ENCODE peak calls at places on chromosomes 13 and 19, in seven cellular contexts. D is hypothalamus; C is stimulated activated CD8-positive, alpha-beta memory T cell treated with anti-CD3 and anti-CD28 coated beads, Interleukin-7, amount 100 ng/mL, for 1 hour; L is activated CD4-positive, alpha-beta T cell treated with anti-CD3 and anti-CD28 coated beads, Interleukin-2, amount 50 U/mL, for 24 hours; K is GOT3; V is COR-L47; A is body of pancreas. J is an unnamed sample.
A peak's percentile ranks its signal among the peaks of the same experiment; 100 is the strongest.

GRCh38 chr19:31392514-31392913 is 43.3 kb upstream of the TSHZ3 start:
- DNase-seq in D (no peak), C (no peak), L (no peak), K (no peak), V (no peak), A (no peak), J (no peak)

GRCh38 chr13:79246575-79246949 is 159.5 kb downstream of the RBM26 start:
- DNase-seq in D (no peak), C (no peak), L (no peak), K (no peak), V (peak; percentile 27), A (no peak), J (no peak)

GRCh38 chr19:14116918-14117578 is 514 bp downstream of the PRKACA start:
- DNase-seq in D (peak; percentile 40), C (no peak), L (no peak), K (no peak), V (no peak), A (peak; percentile 33), J (no peak)

GRCh38 chr13:72851678-72852014 is 69.7 kb downstream of the PIBF1 start:
- DNase-seq in D (no peak), C (no peak), L (no peak), K (no peak), V (no peak), A (no peak), J (no peak)

GRCh38 chr19:45358213-45358792 is 12.1 kb downstream of the ERCC2 start:
- DNase-seq in D (no peak), C (no peak), L (no peak), K (no peak), V (no peak), A (no peak), J (no peak)

GRCh38 chr19:6498294-6499036 is 3.6 kb downstream of the TUBB4A start:
- DNase-seq in D (no peak), C (no peak), L (no peak), K (no peak), V (no peak), A (no peak), J (no peak)

GRCh38 chr19:46704379-46705076 is 12.4 kb downstream of the PRKD2 start:
- DNase-seq in D (no peak), C (peak; percentile 83), L (peak; percentile 81), K (no peak), V (no peak), A (peak; percentile 70), J (no peak)

GRCh38 chr19:35894342-35894741 is 6.0 kb downstream of the NFKBID start:
- DNase-seq in D (no peak), C (no peak), L (no peak), K (no peak), V (no peak), A (no peak), J (no peak)

GRCh38 chr13:111548805-111549204 is 228.4 kb downstream of the TEX29 start:
- DNase-seq in D (no peak), C (no peak), L (no peak), K (no peak), V (no peak), A (no peak), J (no peak)

GRCh38 chr19:3770136-3771032 is 1.6 kb downstream of the RAX2 start:
- DNase-seq in D (no peak), C (no peak), L (no peak), K (no peak), V (no peak), A (no peak), J (no peak)

GRCh38 chr13:81929988-81930387 is 1589.1 kb upstream of the SPRY2 start:
- DNase-seq in D (no peak), C (no peak), L (no peak), K (no peak), V (peak; percentile 53), A (no peak), J (peak; percentile 31)

GRCh38 chr19:7575426-7576040 is 20.1 kb upstream of the CAMSAP3 start:
- DNase-seq in D (no peak), C (no peak), L (no peak), K (no peak), V (no peak), A (no peak), J (no peak)

GRCh38 chr19:40466219-40467006 is at the start of gene SPTBN4:
- DNase-seq in D (no peak), C (peak; percentile 41), L (peak; percentile 64), K (no peak), V (no peak), A (peak; percentile 32), J (no peak)

GRCh38 chr19:16447015-16447384 is 24.8 kb downstream of the EPS15L1 start:
- DNase-seq in D (peak; percentile 49), C (peak; percentile 33), L (no peak), K (no peak), V (no peak), A (peak; percentile 61), J (peak; percentile 51)

GRCh38 chr19:56993851-56994250 is 125.9 kb upstream of the USP29 start:
- DNase-seq in D (no peak), C (no peak), L (no peak), K (no peak), V (no peak), A (no peak), J (peak; percentile 20)

GRCh38 chr19:39497850-39498261 is 891 bp upstream of the DLL3 start:
- DNase-seq in D (peak; percentile 12), C (no peak), L (no peak), K (no peak), V (peak; percentile 88), A (peak; percentile 28), J (peak; percentile 37)

GRCh38 chr13:94169783-94170513 is 309.5 kb downstream of the DCT start:
- DNase-seq in D (peak; percentile 39), C (no peak), L (no peak), K (no peak), V (no peak), A (no peak), J (peak; percentile 53)

GRCh38 chr13:26254583-26255102 is 714 bp downstream of the CDK8 start:
- DNase-seq in D (peak; percentile 29), C (peak; percentile 20), L (peak; percentile 20), K (no peak), V (peak; percentile 37), A (peak; percentile 61), J (peak; percentile 25)

GRCh38 chr19:53875602-53876340 is 6.2 kb upstream of the PRKCG start:
- DNase-seq in D (no peak), C (no peak), L (no peak), K (no peak), V (no peak), A (no peak), J (no peak)

GRCh38 chr19:38425810-38426466 is at the start of gene RASGRP4:
- DNase-seq in D (peak; percentile 17), C (no peak), L (peak; percentile 21), K (no peak), V (no peak), A (no peak), J (no peak)

GRCh38 chr13:27199691-27200090 is 28.1 kb upstream of the USP12 start:
- DNase-seq in D (no peak), C (no peak), L (no peak), K (no peak), V (no peak), A (no peak), J (no peak)

GRCh38 chr13:73578251-73578875 is 519.6 kb downstream of the KLF5 start:
- DNase-seq in D (no peak), C (no peak), L (no peak), K (no peak), V (no peak), A (no peak), J (no peak)

GRCh38 chr13:106528711-106529414 is 6.6 kb downstream of the EFNB2 start:
- DNase-seq in D (no peak), C (no peak), L (no peak), K (no peak), V (no peak), A (no peak), J (no peak)

GRCh38 chr13:46575321-46575721 is 22.4 kb downstream of the LRCH1 start:
- DNase-seq in D (no peak), C (no peak), L (no peak), K (no peak), V (no peak), A (no peak), J (no peak)

GRCh38 chr19:18558202-18558555 is 509 bp downstream of the KXD1 start:
- DNase-seq in D (no peak), C (no peak), L (no peak), K (no peak), V (no peak), A (no peak), J (no peak)

GRCh38 chr13:30033681-30034447 is 183.4 kb upstream of the UBL3 start:
- DNase-seq in D (peak; percentile 16), C (no peak), L (no peak), K (no peak), V (no peak), A (no peak), J (peak; percentile 50)

GRCh38 chr19:36392916-36393673 is 14.1 kb upstream of the ZFP14 start:
- DNase-seq in D (no peak), C (no peak), L (no peak), K (no peak), V (no peak), A (no peak), J (no peak)

GRCh38 chr13:98970293-98970692 is 7.6 kb downstream of the DOCK9 start:
- DNase-seq in D (no peak), C (no peak), L (no peak), K (no peak), V (no peak), A (no peak), J (no peak)

GRCh38 chr13:71115301-71115700 is 751.7 kb downstream of the DACH1 start:
- DNase-seq in D (no peak), C (no peak), L (no peak), K (no peak), V (no peak), A (no peak), J (no peak)

GRCh38 chr19:33320636-33321035 is 18.3 kb upstream of the CEBPA start:
- DNase-seq in D (no peak), C (no peak), L (no peak), K (no peak), V (no peak), A (no peak), J (no peak)

GRCh38 chr13:101681834-101682233 is 229.4 kb downstream of the ITGBL1 start:
- DNase-seq in D (no peak), C (no peak), L (no peak), K (no peak), V (no peak), A (no peak), J (no peak)

GRCh38 chr19:31099470-31100190 is 249.6 kb downstream of the TSHZ3 start:
- DNase-seq in D (no peak), C (no peak), L (no peak), K (no peak), V (no peak), A (no peak), J (no peak)

GRCh38 chr19:3284759-3285646 is 60.5 kb downstream of the CELF5 start:
- DNase-seq in D (no peak), C (no peak), L (peak; percentile 51), K (no peak), V (no peak), A (peak; percentile 97), J (no peak)

GRCh38 chr19:3979289-3979673 is 6.0 kb downstream of the EEF2 start:
- DNase-seq in D (no peak), C (no peak), L (no peak), K (no peak), V (no peak), A (no peak), J (no peak)

GRCh38 chr13:100089633-100090032 is 740 bp downstream of the PCCA start:
- DNase-seq in D (no peak), C (no peak), L (no peak), K (no peak), V (no peak), A (peak; percentile 18), J (no peak)

GRCh38 chr19:27890696-27891095 is 1322.3 kb downstream of the UQCRFS1 start:
- DNase-seq in D (no peak), C (no peak), L (no peak), K (no peak), V (no peak), A (no peak), J (no peak)

GRCh38 chr19:6868341-6868740 is 19.0 kb upstream of the ADGRE1 start:
- DNase-seq in D (no peak), C (no peak), L (no peak), K (no peak), V (no peak), A (no peak), J (peak; percentile 39)

J was measured in globus pallidus.